ENCODE peak calls at places on chromosomes 1 and 21, in four cellular contexts. T, E, G and Z are unnamed samples.

GRCh38 chr1:27606708-27607238 is 2.8 kb upstream of the AHDC1 start:
- DNase-seq in T (no peak), E (no peak), G (no peak), Z (no peak)

GRCh38 chr1:219339466-219339865 is 165.8 kb downstream of the LYPLAL1 start:
- DNase-seq in T (no peak), E (no peak), G (peak), Z (no peak)

GRCh38 chr1:203858055-203858454 is 3.3 kb upstream of the SNRPE start:
- DNase-seq in T (no peak), E (no peak), G (peak), Z (no peak)

GRCh38 chr21:28261291-28261690 is 731.4 kb downstream of the LTN1 start:
- DNase-seq in T (no peak), E (no peak), G (peak), Z (no peak)

GRCh38 chr1:201562659-201563405 is 23.9 kb downstream of the NAV1 start:
- DNase-seq in T (no peak), E (no peak), G (peak), Z (peak)

GRCh38 chr1:12658531-12659453 is 14.9 kb downstream of the AADACL4 start:
- DNase-seq in T (peak), E (peak), G (peak), Z (peak)

GRCh38 chr1:151914076-151914475 is 4.8 kb upstream of the THEM4 start:
- DNase-seq in T (no peak), E (no peak), G (no peak), Z (no peak)

GRCh38 chr1:228464487-228464983 is 22.6 kb upstream of the RNF187 start:
- DNase-seq in T (peak), E (peak), G (peak), Z (peak)

GRCh38 chr1:65059930-65060538 is 88.0 kb upstream of the AK4 start:
- DNase-seq in T (peak), E (peak), G (peak), Z (no peak)

GRCh38 chr1:186802388-186802787 is 26.4 kb upstream of the PLA2G4A start:
- DNase-seq in T (no peak), E (no peak), G (no peak), Z (no peak)

GRCh38 chr1:182889997-182890396 is 50.9 kb downstream of the DHX9 start:
- DNase-seq in T (no peak), E (peak), G (no peak), Z (no peak)

GRCh38 chr1:226607268-226607660 is 58.7 kb downstream of the STUM start:
- DNase-seq in T (no peak), E (no peak), G (no peak), Z (no peak)

GRCh38 chr1:221839794-221840395 is 98.0 kb upstream of the DUSP10 start:
- DNase-seq in T (no peak), E (peak), G (peak), Z (no peak)

GRCh38 chr1:154598871-154599635 is 8.9 kb downstream of the ADAR start:
- DNase-seq in T (no peak), E (no peak), G (peak), Z (no peak)

GRCh38 chr1:219792337-219793021 is 135.9 kb downstream of the SLC30A10 start:
- DNase-seq in T (no peak), E (no peak), G (peak), Z (no peak)

GRCh38 chr1:20367626-20368025 is 77.0 kb downstream of the VWA5B1 start:
- DNase-seq in T (no peak), E (no peak), G (no peak), Z (no peak)

DNA sequence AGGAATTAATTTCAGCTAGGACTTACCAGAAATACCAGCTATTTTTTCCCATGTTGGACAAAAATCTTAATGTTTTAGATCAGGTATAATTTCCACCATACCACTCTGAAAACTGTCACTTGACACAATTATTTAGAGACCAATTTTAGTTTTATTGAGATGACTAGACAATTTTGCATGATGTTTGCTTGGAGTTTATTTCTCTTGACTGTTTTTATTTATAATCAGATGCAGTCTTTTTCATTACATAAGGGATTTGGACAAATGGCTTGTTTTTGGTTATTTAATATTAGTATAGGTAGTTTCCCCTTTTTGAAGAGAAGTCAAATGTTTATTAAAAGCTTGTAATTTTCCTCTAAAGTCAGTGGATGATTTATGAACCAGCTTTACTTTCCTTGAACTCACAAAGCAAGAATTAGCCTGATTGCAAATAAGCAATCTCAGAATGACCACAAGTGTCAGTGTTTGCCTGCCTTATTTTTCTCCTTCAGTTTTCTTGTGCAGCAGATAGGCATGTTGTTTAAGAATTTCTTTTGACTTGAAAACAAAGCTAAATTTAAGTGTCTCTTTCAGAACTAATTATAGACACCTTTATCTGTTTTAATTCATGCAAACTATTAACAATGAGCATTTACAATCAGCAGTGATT is 3.8 kb upstream of the B3GALT2 start:
- DNase-seq in T (no peak), E (peak), G (peak), Z (no peak)
- TF ChIP-seq CTCF in T (peak), E (no peak), G (peak), Z (peak)

GRCh38 chr1:175564723-175565122 is 178.7 kb downstream of the TNR start:
- DNase-seq in T (no peak), E (no peak), G (no peak), Z (no peak)

GRCh38 chr1:175572932-175573871 is 170.2 kb downstream of the TNR start:
- DNase-seq in T (no peak), E (no peak), G (no peak), Z (no peak)

GRCh38 chr1:175563556-175563955 is 179.8 kb downstream of the TNR start:
- DNase-seq in T (peak), E (no peak), G (no peak), Z (no peak)

GRCh38 chr1:175564119-175564518 is 179.3 kb downstream of the TNR start:
- DNase-seq in T (no peak), E (no peak), G (no peak), Z (no peak)

GRCh38 chr1:175569117-175569743 is 174.2 kb downstream of the TNR start:
- DNase-seq in T (no peak), E (no peak), G (no peak), Z (no peak)
- TF ChIP-seq CTCF in T (peak), E (no peak), G (no peak), Z (no peak)

DNA sequence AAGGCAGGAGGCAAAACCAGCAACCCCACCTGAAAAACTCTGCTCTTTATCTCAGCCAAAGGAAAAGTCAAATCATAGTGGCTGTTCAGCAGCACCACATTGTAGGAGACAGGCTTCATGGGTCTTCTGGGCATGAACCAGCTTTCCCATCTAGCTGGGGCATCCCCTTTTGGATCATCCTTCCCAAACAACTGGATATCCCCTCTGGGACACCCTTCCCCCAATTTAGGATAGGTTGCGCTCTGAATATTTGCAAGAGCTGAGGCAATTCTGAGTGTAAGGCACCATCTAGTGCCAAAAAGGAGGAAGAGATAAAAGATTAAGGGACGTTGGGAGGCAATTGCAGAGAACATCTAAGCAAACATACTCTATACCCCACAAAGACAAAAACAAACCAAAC is 295.8 kb downstream of the MATN1 start:
- DNase-seq in T (peak), E (no peak), G (no peak), Z (peak)
- TF ChIP-seq CTCF in T (peak), E (no peak), G (no peak), Z (no peak)

GRCh38 chr1:90614872-90615271 is 102.2 kb downstream of the BARHL2 start:
- DNase-seq in T (peak), E (no peak), G (no peak), Z (no peak)

GRCh38 chr1:90613371-90613770 is 103.7 kb downstream of the BARHL2 start:
- DNase-seq in T (no peak), E (no peak), G (no peak), Z (no peak)

GRCh38 chr1:90612033-90612432 is 105.1 kb downstream of the BARHL2 start:
- DNase-seq in T (no peak), E (no peak), G (no peak), Z (no peak)

DNA sequence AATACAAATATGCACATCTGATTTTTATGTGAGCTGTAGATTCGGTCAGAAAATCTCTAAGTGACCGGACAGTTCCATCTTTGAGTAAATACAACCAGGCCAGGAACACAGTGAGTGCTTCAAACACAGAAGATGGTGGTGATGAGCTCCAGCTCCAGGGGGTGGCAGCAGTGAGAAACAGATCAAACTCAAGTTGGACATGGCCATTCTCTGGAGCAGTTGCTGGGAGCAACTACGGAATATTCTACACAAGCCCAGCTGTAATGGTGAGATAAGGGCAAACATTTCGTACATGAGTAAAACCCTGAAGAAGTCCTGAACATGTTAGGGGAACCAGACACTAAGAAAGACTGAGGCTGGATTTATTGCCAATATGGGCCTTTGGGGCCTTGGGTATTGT is 100.7 kb downstream of the BARHL2 start:
- DNase-seq in T (peak), E (no peak), G (no peak), Z (no peak)
- TF ChIP-seq CTCF in T (peak), E (peak), G (peak), Z (peak)

DNA sequence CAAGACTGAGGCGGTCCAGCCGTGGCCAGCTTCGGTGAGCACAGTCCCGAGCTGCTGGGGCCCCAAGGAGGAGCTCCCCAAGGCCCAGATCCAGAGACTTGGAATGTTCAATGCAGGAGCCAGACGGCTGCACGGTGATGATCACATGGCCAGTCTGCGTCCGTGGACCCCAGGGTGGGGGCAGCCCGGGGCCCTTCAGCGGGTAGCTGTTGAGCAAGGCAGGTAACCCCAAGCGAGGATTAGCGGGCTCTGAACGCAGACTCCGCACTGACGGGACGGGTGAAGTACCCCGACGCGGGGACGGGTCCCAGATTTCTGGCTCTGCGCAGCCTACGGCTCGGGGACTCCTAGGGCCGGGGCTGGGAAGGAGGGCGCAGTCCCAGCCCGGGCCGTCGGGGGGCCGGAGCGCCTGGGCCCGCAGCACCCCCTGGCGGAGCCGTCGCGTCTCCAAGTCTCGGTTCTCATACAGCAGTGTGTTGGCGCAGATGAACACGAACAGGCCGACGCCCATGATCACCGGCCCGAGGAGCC is 2.7 kb downstream of the TMEM200B start:
- DNase-seq in T (peak), E (peak), G (peak), Z (peak)
- TF ChIP-seq CTCF in T (peak), E (peak), G (peak), Z (peak)

GRCh38 chr1:185581961-185582725 is 152.0 kb upstream of the HMCN1 start:
- DNase-seq in T (no peak), E (no peak), G (peak), Z (no peak)
- TF ChIP-seq CTCF in T (no peak), E (no peak), G (no peak), Z (no peak)

DNA sequence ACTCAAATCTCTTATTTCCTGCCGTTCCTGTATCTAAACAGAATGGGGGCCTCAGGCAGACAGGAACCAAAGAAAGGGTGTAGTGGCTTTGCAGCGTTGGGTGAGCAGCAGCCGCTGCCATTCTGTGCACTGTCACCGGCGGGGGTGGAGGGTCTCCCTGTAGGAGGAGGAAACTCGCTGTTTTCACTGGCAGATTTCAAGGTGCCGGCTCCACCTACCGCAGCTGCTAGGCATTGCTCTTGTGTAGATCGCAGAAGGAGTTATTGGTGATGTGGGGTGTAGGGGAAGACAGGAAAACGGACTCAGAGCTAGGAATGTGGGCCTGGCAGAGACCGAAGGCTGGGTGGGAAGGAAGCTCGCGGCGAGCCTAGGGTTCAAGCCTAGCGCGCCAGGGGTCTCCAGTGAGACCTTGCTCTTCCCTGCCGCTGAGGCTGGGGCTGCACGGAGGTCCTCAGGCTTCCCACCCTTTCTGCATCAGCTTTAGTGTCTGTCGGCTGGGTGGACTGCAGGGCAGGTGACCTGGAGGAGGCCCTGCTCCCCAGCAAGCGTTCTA is 20.8 kb downstream of the ATP5PO start:
- DNase-seq in T (peak), E (peak), G (peak), Z (peak)
- TF ChIP-seq CTCF in T (peak), E (peak), G (peak), Z (peak)

GRCh38 chr1:217721692-217722091 is 90.5 kb downstream of the SPATA17 start:
- DNase-seq in T (no peak), E (no peak), G (peak), Z (no peak)
- TF ChIP-seq CTCF in T (no peak), E (no peak), G (no peak), Z (no peak)

DNA sequence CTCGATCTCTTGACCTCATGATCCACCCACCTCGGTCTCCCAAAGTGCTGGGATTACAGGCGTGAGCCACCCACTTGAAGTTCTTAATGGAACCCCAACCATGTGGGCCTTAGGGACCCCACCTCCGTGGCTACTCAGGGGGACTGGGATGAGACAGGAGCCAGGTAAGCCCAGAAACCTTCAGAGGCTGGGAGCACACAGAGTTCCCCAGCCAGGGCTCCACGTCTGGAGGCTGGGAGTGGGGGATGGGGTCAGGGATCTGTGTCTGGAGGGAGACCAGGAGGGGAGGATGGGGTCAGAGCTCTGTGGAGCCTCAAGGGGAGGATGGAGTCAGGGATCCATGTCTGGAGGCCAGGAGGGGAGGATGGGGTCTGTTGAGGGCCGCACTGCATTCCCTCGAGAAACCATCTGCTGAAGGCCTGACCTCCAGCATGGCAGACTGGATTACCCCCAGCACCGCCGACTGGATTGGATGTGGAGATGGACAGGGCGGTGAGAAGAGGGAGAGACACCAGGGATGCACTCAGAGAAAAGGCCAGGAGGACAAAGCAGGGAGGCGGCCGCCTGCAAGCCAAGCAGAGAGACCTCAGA is 2.1 kb upstream of the FTCD start:
- DNase-seq in T (no peak), E (no peak), G (no peak), Z (no peak)
- TF ChIP-seq CTCF in T (no peak), E (no peak), G (no peak), Z (no peak)